ENCODE peak calls at places on chromosomes 1 and 21, in five cellular contexts. E is H9; O is SK-N-SH; M is body of pancreas; K is CD8-positive, alpha-beta memory T cell. U is an unnamed sample. For H3K4me1, the result is how much of the 10 kb centered on the place peaks cover.

GRCh38 chr1:206714331-206715058 is 29.8 kb downstream of the MAPKAPK2 start:
- DNase-seq in K (peak), E (no peak), O (no peak), M (peak), U (no peak)

GRCh38 chr1:162663589-162664030 is 31.3 kb downstream of the DDR2 start:
- DNase-seq in M (no peak), K (no peak), O (no peak), E (no peak), U (no peak)

GRCh38 chr1:201255470-201256362 is 27.6 kb upstream of the PKP1 start:
- DNase-seq in K (no peak), O (no peak), E (no peak), M (no peak), U (peak)

GRCh38 chr1:20486457-20487235 is 636 bp upstream of the CAMK2N1 start:
- DNase-seq in M (peak), E (peak), K (no peak), O (peak), U (peak)

GRCh38 chr1:43296207-43296606 is 4.6 kb upstream of the TIE1 start:
- DNase-seq in M (no peak), O (no peak), E (no peak), K (no peak), U (no peak)

GRCh38 chr1:157653494-157653873 is 47.1 kb downstream of the FCRL3 start:
- DNase-seq in E (no peak), O (no peak), M (no peak), K (no peak), U (no peak)

GRCh38 chr1:90407737-90408136 is 309.4 kb downstream of the BARHL2 start:
- DNase-seq in K (no peak), E (no peak), O (no peak), M (no peak), U (no peak)

GRCh38 chr21:33543505-33544129 is 779 bp downstream of the SON start:
- DNase-seq in K (peak), E (peak), M (peak), O (no peak), U (peak)

GRCh38 chr1:24450321-24450720 is 34.7 kb downstream of the NIPAL3 start:
- DNase-seq in K (no peak), E (no peak), O (no peak), M (no peak), U (no peak)

GRCh38 chr1:178055779-178056471 is 38.0 kb upstream of the RASAL2 start:
- DNase-seq in K (no peak), E (no peak), O (no peak), M (no peak), U (no peak)

GRCh38 chr21:15638856-15639549 is 90.8 kb upstream of the USP25 start:
- DNase-seq in M (peak), E (no peak), K (no peak), O (no peak), U (no peak)

GRCh38 chr1:106494646-106495045 is 561.8 kb upstream of the PRMT6 start:
- DNase-seq in O (no peak), K (no peak), M (no peak), E (no peak), U (no peak)

GRCh38 chr1:23134055-23134454 is 34.6 kb downstream of the LUZP1 start:
- DNase-seq in K (no peak), E (no peak), M (no peak), O (no peak), U (no peak)

GRCh38 chr21:26116456-26117011 is 54.0 kb downstream of the APP start:
- DNase-seq in O (peak), K (no peak), M (peak), E (no peak), U (no peak)

GRCh38 chr1:162062542-162063015 is 6.9 kb upstream of the NOS1AP start:
- DNase-seq in E (no peak), K (no peak), O (peak), M (no peak), U (no peak)

GRCh38 chr1:85581138-85581801 is 709 bp downstream of the CCN1 start:
- DNase-seq in K (no peak), E (peak), O (peak), M (peak), U (peak)

GRCh38 chr1:24341260-24341659 is 22.1 kb downstream of the GRHL3 start:
- DNase-seq in M (no peak), E (peak), O (no peak), K (no peak), U (no peak)

GRCh38 chr1:94110021-94110761 is 10.8 kb downstream of the ABCA4 start:
- DNase-seq in E (no peak), O (no peak), M (no peak), K (no peak), U (no peak)

GRCh38 chr1:213985181-213986019 is 2.4 kb upstream of the PROX1 start:
- DNase-seq in K (no peak), O (no peak), M (no peak), E (peak), U (no peak)

GRCh38 chr1:108503062-108503740 is 53.1 kb downstream of the NBPF6 start:
- DNase-seq in O (no peak), M (no peak), K (no peak), E (peak), U (no peak)

GRCh38 chr1:193729429-193729828 is 543.0 kb upstream of the B3GALT2 start:
- DNase-seq in K (no peak), O (no peak), E (no peak), M (no peak), U (no peak)

GRCh38 chr1:924619-925323 is 1.0 kb downstream of the SAMD11 start:
- DNase-seq in E (peak), K (no peak), O (peak), M (no peak), U (no peak)

GRCh38 chr1:225774276-225775147 is 3.1 kb upstream of the SRP9 start:
- DNase-seq in M (no peak), O (no peak), K (no peak), E (no peak), U (no peak)

GRCh38 chr1:225777583-225778411 is at the start of gene SRP9:
- DNase-seq in M (peak), K (peak), E (peak), O (peak), U (peak)

GRCh38 chr1:225776294-225776693 is 1.3 kb upstream of the SRP9 start:
- DNase-seq in M (no peak), O (no peak), E (no peak), K (no peak), U (no peak)

GRCh38 chr1:225778412-225778669 is 715 bp downstream of the SRP9 start:
- DNase-seq in M (no peak), E (no peak), K (no peak), O (no peak), U (no peak)

GRCh38 chr1:225777058-225777582 is 506 bp upstream of the SRP9 start:
- DNase-seq in M (no peak), K (peak), O (no peak), E (no peak), U (no peak)
- H3K4me1 ChIP-seq in M (half or more), K (under half), O (under half), E (under half), U (half or more)

DNA sequence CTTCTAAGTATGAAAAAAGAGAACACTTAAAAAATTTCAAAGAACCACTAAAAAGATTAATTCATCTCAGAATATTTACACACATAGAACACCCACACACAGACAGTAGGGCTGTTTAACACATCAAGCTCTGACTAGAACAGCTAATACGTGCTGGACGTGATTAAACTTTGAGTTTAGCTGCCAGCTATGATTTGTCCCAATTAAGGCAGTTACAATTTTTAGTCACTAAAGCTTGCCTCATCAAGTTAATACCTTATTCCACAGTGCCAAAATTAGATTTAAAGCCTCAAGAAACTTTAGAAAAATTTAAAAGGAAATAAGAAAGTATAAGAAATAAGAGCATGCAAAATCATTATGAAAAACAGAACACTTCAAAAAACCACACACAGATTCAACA is 18.9 kb downstream of the SLC16A1 start:
- DNase-seq in E (no peak), M (no peak), O (no peak), K (no peak), U (no peak)
- H3K27ac ChIP-seq in E (no peak), M (no peak), O (peak), K (no peak), U (no peak)

DNA sequence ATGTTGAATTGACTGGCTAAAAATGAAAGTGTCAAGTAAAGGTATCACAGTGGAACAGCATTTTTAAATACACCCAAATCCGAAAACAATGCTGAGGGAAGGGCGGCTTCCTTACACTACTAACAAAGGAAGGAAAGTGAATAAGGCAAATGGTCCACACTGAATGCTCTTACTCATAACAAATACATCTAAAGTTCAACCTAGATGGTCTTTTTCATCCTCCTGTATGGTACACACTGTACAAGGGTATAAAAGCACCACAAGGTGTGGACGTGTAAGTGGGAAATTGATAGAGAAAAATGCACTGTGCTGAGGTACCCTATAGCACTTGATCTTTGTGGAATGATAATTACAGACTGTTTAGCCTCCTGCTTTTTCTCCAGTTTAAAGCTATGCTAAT is 7.1 kb upstream of the PALMD start:
- DNase-seq in O (no peak), M (no peak), K (no peak), E (no peak), U (no peak)
- H3K4me1 ChIP-seq in O (under half), M (under half), K (under half), E (under half), U (under half)

DNA sequence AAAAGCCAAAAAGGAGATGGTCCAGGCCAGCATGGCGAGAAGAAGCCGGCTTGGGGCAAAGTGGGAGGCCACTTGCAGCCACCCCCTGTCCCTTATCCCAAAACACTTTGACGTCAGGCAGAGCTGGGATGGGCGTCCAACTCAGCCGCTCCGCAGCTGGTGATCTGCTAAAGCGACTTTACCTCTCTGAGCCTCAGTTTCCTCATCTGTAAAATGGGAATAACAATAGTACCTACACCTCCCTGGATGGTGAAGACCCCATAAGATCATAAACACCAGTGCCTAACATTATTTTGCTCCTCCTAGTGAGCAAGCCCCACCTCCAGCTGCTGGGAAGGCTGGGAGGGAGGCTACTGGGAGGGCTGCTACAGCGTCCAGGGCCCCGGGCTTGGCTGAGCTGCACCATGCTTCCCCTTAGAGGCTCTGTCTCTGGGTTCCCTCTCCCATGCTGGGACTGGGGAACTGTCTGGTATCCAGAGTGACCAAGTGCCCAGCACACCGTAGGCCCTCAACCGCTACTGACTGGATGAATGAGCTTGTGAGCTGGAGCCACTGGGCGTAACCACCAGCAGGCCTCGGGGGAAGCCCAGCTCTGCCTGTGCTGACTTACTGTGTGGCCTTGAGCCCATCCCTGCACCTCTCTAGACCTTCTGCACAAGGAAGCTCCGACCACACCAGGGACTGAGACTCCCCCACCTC is 18.3 kb downstream of the IFFO2 start:
- DNase-seq in K (no peak), O (no peak), M (no peak), E (no peak), U (no peak)
- H3K27ac ChIP-seq in K (no peak), O (no peak), M (peak), E (no peak), U (peak)

GRCh38 chr1:112700290-112701226 is 6.4 kb downstream of the RHOC start:
- DNase-seq in E (peak), K (peak), M (peak), O (peak), U (peak)
- H3K4me1 ChIP-seq in E (under half), K (under half), M (half or more), O (half or more), U (half or more)

DNA sequence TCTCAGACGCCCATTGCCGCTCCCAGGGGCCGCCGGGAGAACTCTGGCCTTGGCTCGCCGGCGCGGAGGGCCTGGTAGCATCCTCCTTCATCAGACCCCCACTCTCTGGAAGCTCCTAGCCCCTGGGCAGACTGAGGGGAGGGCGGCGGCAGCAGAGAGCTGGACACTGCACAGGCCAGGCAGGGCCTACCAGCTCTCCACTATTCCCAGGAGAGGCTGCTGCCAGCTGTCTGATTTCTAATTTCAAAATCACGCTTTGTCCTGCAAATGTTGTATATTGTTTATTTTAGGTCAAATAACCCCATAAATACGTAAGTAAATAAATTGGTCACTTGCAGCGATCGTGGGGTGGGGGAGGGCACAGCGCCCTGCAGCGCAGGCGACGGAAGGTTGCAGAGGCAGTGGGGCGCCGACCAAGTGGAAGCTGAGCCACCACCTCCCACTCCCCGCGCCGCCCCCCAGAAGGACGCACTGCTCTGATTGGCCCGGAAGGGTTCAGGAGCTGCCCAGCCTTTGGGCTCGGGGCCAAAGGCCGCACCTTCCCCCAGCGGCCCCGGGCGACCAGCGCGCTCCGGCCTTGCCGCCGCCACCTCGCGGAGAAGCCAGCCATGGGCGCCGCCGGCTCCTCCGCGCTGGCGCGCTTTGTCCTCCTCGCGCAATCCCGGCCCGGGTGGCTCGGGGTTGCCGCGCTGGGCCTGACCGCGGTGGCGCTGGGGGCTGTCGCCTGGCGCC is at the start of gene MTARC1:
- DNase-seq in O (peak), E (peak), K (no peak), M (peak), U (peak)
- H3K27ac ChIP-seq in O (peak), E (no peak), K (no peak), M (peak), U (peak)

U was measured in suprapubic skin.